ENCODE peak calls at places on chromosome 6, in eight cellular contexts. Q is fibroblast of mammary gland, P is fibroblast of lung, Y is left lung, L is fibroblast of pulmonary artery, T is dorsolateral prefrontal cortex, D is AG10803, U is AG09309. N is an unnamed sample.

GRCh38 chr6:165055231-165055630 is 254.2 kb downstream of the C6orf118 start:
- DNase-seq in Q (no peak), T (no peak), D (peak), U (no peak), Y (no peak), L (no peak), P (peak), N (no peak)

GRCh38 chr6:431986-432385 is 40.4 kb downstream of the IRF4 start:
- DNase-seq in U (no peak), Q (peak), D (no peak), T (no peak), Y (no peak), L (no peak), P (peak), N (no peak)

GRCh38 chr6:139448094-139448649 is 73.7 kb upstream of the CITED2 start:
- DNase-seq in U (no peak), D (peak), Q (peak), P (peak), Y (no peak), T (no peak), L (peak), N (no peak)

GRCh38 chr6:89200706-89201215 is 16.4 kb downstream of the GABRR1 start:
- DNase-seq in L (no peak), P (no peak), D (no peak), Y (no peak), U (no peak), Q (no peak), T (no peak), N (no peak)

GRCh38 chr6:49001856-49002255 is 461.2 kb downstream of the MMUT start:
- DNase-seq in D (peak), Q (peak), P (peak), T (no peak), L (peak), Y (no peak), U (no peak), N (no peak)

GRCh38 chr6:82989891-82990290 is 75.8 kb downstream of the UBE3D start:
- DNase-seq in T (no peak), D (peak), L (peak), U (no peak), Y (no peak), P (no peak), Q (no peak), N (no peak)

GRCh38 chr6:85185977-85186376 is 263.9 kb upstream of the NT5E start:
- DNase-seq in P (no peak), Y (no peak), T (no peak), D (peak), L (peak), Q (peak), U (peak), N (no peak)

GRCh38 chr6:95186710-95187109 is 390.6 kb upstream of the MANEA start:
- DNase-seq in L (no peak), T (no peak), D (no peak), Y (no peak), U (no peak), P (no peak), Q (no peak), N (no peak)

GRCh38 chr6:21732731-21733130 is 139.2 kb downstream of the SOX4 start:
- DNase-seq in P (peak), L (no peak), T (no peak), U (no peak), Q (no peak), D (no peak), Y (no peak), N (no peak)

GRCh38 chr6:76681781-76682180 is 609.3 kb upstream of the IMPG1 start:
- DNase-seq in Q (peak), D (peak), T (no peak), U (no peak), Y (no peak), P (peak), L (peak), N (no peak)

GRCh38 chr6:82773061-82773717 is 292.5 kb downstream of the UBE3D start:
- DNase-seq in P (no peak), D (peak), T (no peak), Y (no peak), L (no peak), U (no peak), Q (no peak), N (no peak)

DNA sequence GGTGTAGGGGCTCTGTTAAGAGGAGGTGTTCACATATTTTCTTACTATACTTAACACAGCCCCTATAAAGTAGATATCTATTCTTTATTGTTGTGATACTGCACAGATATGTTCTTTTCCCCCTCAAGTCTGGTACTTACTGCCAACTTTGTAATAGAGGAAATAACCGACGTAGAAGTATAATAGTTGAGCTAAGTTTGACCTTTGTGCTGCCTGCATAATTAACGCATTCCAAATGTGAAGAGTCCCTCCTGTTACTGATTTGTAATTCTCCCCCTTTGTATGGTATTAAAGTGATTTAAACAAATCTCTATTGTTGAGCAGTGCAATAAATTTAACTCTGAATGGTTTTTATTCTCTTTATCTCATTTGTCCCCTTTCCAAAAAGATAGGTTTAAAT is 39.0 kb downstream of the PHF3 start:
- DNase-seq in T (no peak), D (no peak), Y (no peak), P (no peak), L (no peak), Q (no peak), U (no peak), N (no peak)
- TF ChIP-seq CTCF in T (no peak), D (no peak), Y (no peak), P (no peak), L (no peak), Q (no peak), U (no peak), N (no peak)

DNA sequence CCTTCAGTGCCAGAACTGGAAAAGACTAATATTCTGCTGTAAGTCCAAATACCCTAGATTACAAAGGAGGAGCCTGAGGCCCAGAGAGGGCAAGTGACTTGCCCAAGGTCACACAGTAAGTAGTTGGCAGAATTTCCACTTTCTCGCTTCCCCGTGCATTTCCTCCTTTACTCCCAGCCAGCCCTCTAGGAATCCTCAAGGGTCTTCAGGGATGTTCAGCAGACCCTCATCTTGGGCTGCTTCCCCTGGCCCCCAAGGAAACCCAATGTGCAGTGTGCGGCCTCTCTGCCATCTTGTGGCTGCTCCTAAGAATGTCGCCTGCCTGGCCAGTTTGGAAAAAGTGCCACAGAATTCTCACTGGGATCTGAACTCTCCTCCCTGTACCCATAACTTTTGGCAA is 217.7 kb upstream of the LRFN2 start:
- DNase-seq in U (no peak), L (no peak), T (no peak), D (no peak), Y (no peak), Q (no peak), P (no peak), N (no peak)
- TF ChIP-seq CTCF in U (peak), L (no peak), T (no peak), D (peak), Y (no peak), Q (peak), P (no peak), N (peak)

GRCh38 chr6:15039136-15039535 is 206.7 kb upstream of the JARID2 start:
- DNase-seq in U (no peak), Q (no peak), Y (no peak), D (no peak), T (no peak), P (no peak), L (no peak), N (no peak)

GRCh38 chr6:15044948-15045347 is 200.9 kb upstream of the JARID2 start:
- DNase-seq in D (no peak), P (no peak), U (no peak), T (no peak), Y (no peak), L (no peak), Q (no peak), N (no peak)

GRCh38 chr6:15048367-15048766 is 197.5 kb upstream of the JARID2 start:
- DNase-seq in Y (no peak), D (no peak), Q (peak), T (no peak), U (no peak), P (no peak), L (no peak), N (no peak)

GRCh38 chr6:15042938-15043337 is 202.9 kb upstream of the JARID2 start:
- DNase-seq in Y (no peak), P (no peak), T (no peak), D (no peak), Q (no peak), L (no peak), U (no peak), N (no peak)

DNA sequence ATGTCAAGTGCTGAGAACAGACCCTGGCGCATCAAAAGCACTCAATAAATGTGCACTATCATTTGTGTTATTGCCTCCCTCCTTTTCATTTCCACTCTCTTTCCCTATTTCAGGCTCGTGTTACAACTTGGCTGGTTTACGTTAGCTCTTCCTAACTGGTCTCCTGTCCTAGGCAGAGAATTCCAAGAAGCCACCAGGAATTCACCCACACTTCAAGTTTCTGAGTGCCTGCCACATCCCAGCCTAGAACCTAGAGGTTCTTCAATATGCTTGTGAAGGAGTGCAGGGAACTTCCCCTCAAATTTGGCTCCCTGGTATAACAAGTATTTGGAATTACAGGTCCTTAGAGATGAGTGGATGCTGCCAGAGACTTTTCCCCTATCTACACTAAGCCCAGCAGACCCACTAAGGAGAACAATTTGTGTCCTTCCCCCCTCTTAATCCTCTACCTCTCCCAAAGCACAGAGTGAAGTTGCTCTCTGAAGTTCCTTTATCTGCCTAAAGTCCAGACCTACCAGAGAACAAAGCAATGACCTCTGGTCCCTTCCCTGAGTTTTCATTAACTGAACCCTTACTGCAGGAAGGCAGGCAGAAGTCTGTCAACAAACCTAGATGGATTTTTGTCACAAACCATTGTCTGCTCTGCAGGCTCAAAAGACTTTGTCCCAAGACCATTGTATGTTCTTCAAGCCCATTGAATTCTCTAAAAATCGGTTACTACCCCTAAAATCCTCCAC is 201.6 kb upstream of the JARID2 start:
- DNase-seq in Q (no peak), T (no peak), D (no peak), Y (no peak), L (no peak), U (no peak), P (peak), N (no peak)
- TF ChIP-seq CTCF in Q (no peak), T (no peak), D (no peak), Y (no peak), L (no peak), U (no peak), P (no peak), N (no peak)

DNA sequence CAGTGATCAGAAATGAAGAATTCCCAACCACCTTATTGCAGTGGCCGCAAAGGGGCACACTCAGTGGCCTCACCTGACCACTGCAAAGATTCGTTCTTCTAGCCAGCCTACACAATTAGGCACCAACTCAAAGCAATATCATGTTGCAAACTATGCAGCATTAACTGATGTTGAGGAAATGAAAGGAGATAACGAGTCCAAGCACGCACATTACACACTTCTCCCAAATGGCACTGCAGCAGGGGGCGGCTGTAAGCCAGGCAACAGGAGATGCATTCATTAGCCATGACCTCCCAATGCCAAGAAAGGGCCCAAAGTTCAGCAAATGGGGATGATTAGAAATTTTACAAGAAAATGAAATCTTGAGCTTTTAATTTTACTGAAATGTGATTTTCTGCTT is 39.3 kb downstream of the ATXN1 start:
- DNase-seq in T (no peak), D (no peak), Y (no peak), P (peak), L (no peak), U (no peak), Q (no peak), N (no peak)
- TF ChIP-seq CTCF in T (no peak), D (no peak), Y (no peak), P (no peak), L (no peak), U (no peak), Q (no peak), N (no peak)

GRCh38 chr6:109791301-109791700 is 100.2 kb downstream of the FIG4 start:
- DNase-seq in L (no peak), Y (peak), U (no peak), P (peak), D (peak), Q (peak), T (no peak), N (no peak)
- TF ChIP-seq CTCF in L (no peak), Y (no peak), U (peak), P (no peak), D (no peak), Q (peak), T (no peak), N (no peak)

DNA sequence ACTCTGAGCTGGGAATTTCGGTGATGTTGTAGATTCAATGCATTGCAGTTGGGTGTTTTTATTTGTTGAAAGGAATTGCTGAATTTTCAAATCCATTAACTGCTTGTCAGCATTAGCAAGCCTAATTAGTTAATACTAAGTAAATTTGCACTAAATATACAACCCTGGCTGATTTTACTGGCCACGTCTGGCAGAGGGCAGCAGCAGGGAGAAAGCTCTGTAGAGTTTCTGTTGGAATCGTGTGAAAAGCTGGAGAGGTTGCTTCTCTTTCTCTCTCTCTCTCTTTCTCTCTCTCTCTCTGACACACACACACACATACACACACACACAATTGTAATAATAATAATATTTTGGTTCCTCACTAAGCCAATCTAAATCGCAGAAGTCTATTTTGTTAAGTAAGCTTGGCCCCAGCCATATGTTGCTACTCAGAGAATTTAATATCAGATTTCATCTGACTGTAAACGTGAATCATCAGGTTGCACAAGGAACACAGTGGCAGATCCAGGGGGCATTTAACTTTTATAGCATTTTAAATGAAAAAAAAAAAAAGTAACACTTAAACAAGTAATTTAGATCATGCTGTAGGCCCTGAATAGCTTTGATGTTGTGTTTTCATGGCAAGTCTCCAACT is 289.5 kb downstream of the ESR1 start:
- DNase-seq in T (no peak), P (peak), L (peak), Y (no peak), U (peak), D (peak), Q (peak), N (no peak)
- TF ChIP-seq CTCF in T (no peak), P (peak), L (peak), Y (no peak), U (no peak), D (peak), Q (peak), N (no peak)

GRCh38 chr6:69719602-69720193 is 77.1 kb downstream of the LMBRD1 start:
- DNase-seq in T (no peak), U (no peak), Y (no peak), Q (peak), L (peak), P (peak), D (peak), N (no peak)
- TF ChIP-seq CTCF in T (peak), U (peak), Y (no peak), Q (peak), L (peak), P (peak), D (peak), N (peak)

N was measured in heart right ventricle.